ENCODE peak calls at places on chromosomes 4 and X, in five cellular contexts. H is kidney glomerular epithelial cell, P is HS-5, D is HFFc6, G is nephron progenitor cell. A is an unnamed sample.

GRCh38 chr4:177596035-177596434 is 153.8 kb upstream of the AGA start:
- DNase-seq in H (peak; percentile 13), P (peak; percentile 57), D (peak; percentile 81), G (no peak), A (peak; percentile 69)

GRCh38 chrX:106716004-106716403 is 10.5 kb upstream of the RNF128 start:
- DNase-seq in H (no peak), P (no peak), D (no peak), G (no peak), A (no peak)

GRCh38 chrX:25020391-25021131 is 4.8 kb upstream of the ARX start:
- DNase-seq in H (no peak), P (no peak), D (no peak), G (peak; percentile 80), A (no peak)

GRCh38 chrX:5959286-5959685 is 269.4 kb downstream of the NLGN4X start:
- DNase-seq in H (no peak), P (no peak), D (no peak), G (no peak), A (no peak)

GRCh38 chrX:39268207-39268606 is 466.9 kb downstream of the MID1IP1 start:
- DNase-seq in H (no peak), P (no peak), D (no peak), G (no peak), A (no peak)

GRCh38 chrX:136639506-136640176 is 8.3 kb upstream of the CD40LG start:
- DNase-seq in H (no peak), P (no peak), D (peak; percentile 30), G (no peak), A (no peak)

GRCh38 chr4:37993806-37994205 is 33.6 kb downstream of the PTTG2 start:
- DNase-seq in H (no peak), P (no peak), D (no peak), G (no peak), A (no peak)

GRCh38 chrX:55135171-55135570 is 46.4 kb downstream of the PAGE2 start:
- DNase-seq in H (peak; percentile 4), P (no peak), D (peak; percentile 24), G (peak; percentile 25), A (peak; percentile 7)

GRCh38 chr4:123520376-123520775 is 123.8 kb downstream of the SPRY1 start:
- DNase-seq in H (no peak), P (no peak), D (no peak), G (no peak), A (no peak)

GRCh38 chrX:136065044-136065671 is 79.9 kb downstream of the SLC9A6 start:
- DNase-seq in H (peak; percentile 26), P (peak; percentile 26), D (no peak), G (peak; percentile 4), A (peak; percentile 16)

GRCh38 chrX:3697701-3698279 is 15.7 kb downstream of the PRKX start:
- DNase-seq in H (peak; percentile 43), P (no peak), D (no peak), G (peak; percentile 42), A (peak; percentile 95)

GRCh38 chr4:1584498-1584897 is 99.6 kb downstream of the FAM53A start:
- DNase-seq in H (no peak), P (no peak), D (no peak), G (no peak), A (no peak)

GRCh38 chr4:151524610-151525009 is 115.6 kb downstream of the FHIP1A start:
- DNase-seq in H (no peak), P (no peak), D (no peak), G (no peak), A (no peak)

GRCh38 chr4:185911556-185912064 is 99.6 kb upstream of the SORBS2 start:
- DNase-seq in H (no peak), P (peak; percentile 23), D (peak; percentile 26), G (no peak), A (no peak)

GRCh38 chr4:86935833-86936721 is 1.3 kb downstream of the AFF1 start:
- DNase-seq in H (peak; percentile 92), P (no peak), D (peak; percentile 62), G (peak; percentile 30), A (no peak)

GRCh38 chr4:173264245-173264959 is 69.8 kb downstream of the HMGB2 start:
- DNase-seq in H (no peak), P (no peak), D (no peak), G (no peak), A (no peak)

GRCh38 chrX:49186125-49187027 is at the start of gene PRICKLE3:
- DNase-seq in H (peak; percentile 5), P (no peak), D (peak; percentile 31), G (peak; percentile 80), A (no peak)

GRCh38 chr4:119111296-119111695 is 24.3 kb upstream of the MYOZ2 start:
- DNase-seq in H (no peak), P (no peak), D (no peak), G (no peak), A (no peak)

GRCh38 chrX:72060196-72060974 is 71.3 kb downstream of the RTL5 start:
- DNase-seq in H (no peak), P (no peak), D (no peak), G (peak; percentile 17), A (no peak)

GRCh38 chr4:30757357-30757756 is 37.2 kb downstream of the PCDH7 start:
- DNase-seq in H (peak; percentile 74), P (peak; percentile 72), D (peak; percentile 65), G (no peak), A (peak; percentile 73)

GRCh38 chrX:40478457-40479065 is 102.2 kb upstream of the ATP6AP2 start:
- DNase-seq in H (no peak), P (no peak), D (no peak), G (no peak), A (no peak)